ENCODE peak calls at places on chromosome X, in six cellular contexts. O, U, M, P, Q and Z are unnamed samples.

GRCh38 chrX:154714925-154715324 is 36.0 kb downstream of the GAB3 start:
- DNase-seq in P (peak; percentile 76), U (no peak), Q (no peak), M (peak; percentile 55), O (no peak), Z (no peak)

GRCh38 chrX:22060952-22061351 is 28.8 kb downstream of the PHEX start:
- DNase-seq in M (no peak), O (no peak), P (no peak), Q (no peak), U (no peak), Z (no peak)

GRCh38 chrX:46957299-46957698 is 45.1 kb downstream of the JADE3 start:
- DNase-seq in Q (no peak), O (no peak), U (no peak), P (peak; percentile 34), M (no peak), Z (no peak)

GRCh38 chrX:119887721-119888425 is 7.8 kb upstream of the AKAP14 start:
- DNase-seq in U (peak; percentile 60), P (peak; percentile 81), Q (peak; percentile 84), M (no peak), O (peak; percentile 54), Z (peak; percentile 80)

GRCh38 chrX:100264200-100264599 is 145.9 kb downstream of the PCDH19 start:
- DNase-seq in O (no peak), P (no peak), Q (no peak), M (peak; percentile 13), U (no peak), Z (no peak)

GRCh38 chrX:41695464-41695863 is 6.7 kb downstream of the GPR34 start:
- DNase-seq in M (no peak), Q (no peak), P (no peak), U (no peak), O (no peak), Z (no peak)

GRCh38 chrX:15906544-15906943 is 51.9 kb upstream of the AP1S2 start:
- DNase-seq in M (no peak), U (no peak), Q (no peak), O (no peak), P (no peak), Z (no peak)

GRCh38 chrX:17214962-17215361 is 160.0 kb upstream of the NHS start:
- DNase-seq in U (no peak), Q (no peak), P (no peak), M (no peak), O (no peak), Z (no peak)

GRCh38 chrX:19846995-19847790 is 40.2 kb downstream of the SH3KBP1 start:
- DNase-seq in Q (no peak), M (peak; percentile 33), O (no peak), P (peak; percentile 59), U (peak; percentile 41), Z (no peak)

GRCh38 chrX:86981326-86981890 is 536.2 kb upstream of the KLHL4 start:
- DNase-seq in P (no peak), O (no peak), Q (no peak), U (no peak), M (no peak), Z (no peak)

GRCh38 chrX:65463550-65463949 is 71.0 kb downstream of the LAS1L start:
- DNase-seq in M (no peak), O (no peak), Q (no peak), P (no peak), U (no peak), Z (no peak)

GRCh38 chrX:78329486-78329885 is 2.1 kb upstream of the CYSLTR1 start:
- DNase-seq in P (no peak), M (peak; percentile 58), Q (no peak), O (no peak), U (no peak), Z (no peak)

GRCh38 chrX:46791927-46792825 is 33.3 kb upstream of the SLC9A7 start:
- DNase-seq in U (no peak), Q (no peak), O (peak; percentile 41), P (peak; percentile 96), M (no peak), Z (peak; percentile 43)

GRCh38 chrX:123626962-123627361 is 105.9 kb downstream of the THOC2 start:
- DNase-seq in P (peak; percentile 55), Q (no peak), O (no peak), M (no peak), U (no peak), Z (no peak)

GRCh38 chrX:3295731-3296130 is 50.7 kb downstream of the MXRA5 start:
- DNase-seq in U (no peak), M (no peak), O (no peak), Q (no peak), P (peak; percentile 15), Z (no peak)

GRCh38 chrX:10098235-10098819 is 58.4 kb upstream of the CLCN4 start:
- DNase-seq in Q (no peak), M (peak; percentile 83), O (no peak), U (no peak), P (no peak), Z (no peak)

GRCh38 chrX:134469481-134469880 is 9.5 kb downstream of the HPRT1 start:
- DNase-seq in U (no peak), O (no peak), Q (no peak), M (no peak), P (peak; percentile 53), Z (no peak)

GRCh38 chrX:140292961-140293360 is 211.9 kb downstream of the SOX3 start:
- DNase-seq in M (no peak), Q (no peak), U (no peak), O (no peak), P (no peak), Z (no peak)

GRCh38 chrX:25158635-25159034 is 142.9 kb upstream of the ARX start:
- DNase-seq in O (no peak), U (no peak), M (peak; percentile 10), P (no peak), Q (no peak), Z (no peak)

GRCh38 chrX:36573720-36574119 is 434.4 kb upstream of the FAM47C start:
- DNase-seq in P (no peak), Q (no peak), M (no peak), U (no peak), O (no peak), Z (no peak)

GRCh38 chrX:150544222-150544787 is 24.1 kb upstream of the MTM1 start:
- DNase-seq in O (no peak), U (no peak), Q (no peak), M (peak; percentile 27), P (peak; percentile 30), Z (no peak)

DNA sequence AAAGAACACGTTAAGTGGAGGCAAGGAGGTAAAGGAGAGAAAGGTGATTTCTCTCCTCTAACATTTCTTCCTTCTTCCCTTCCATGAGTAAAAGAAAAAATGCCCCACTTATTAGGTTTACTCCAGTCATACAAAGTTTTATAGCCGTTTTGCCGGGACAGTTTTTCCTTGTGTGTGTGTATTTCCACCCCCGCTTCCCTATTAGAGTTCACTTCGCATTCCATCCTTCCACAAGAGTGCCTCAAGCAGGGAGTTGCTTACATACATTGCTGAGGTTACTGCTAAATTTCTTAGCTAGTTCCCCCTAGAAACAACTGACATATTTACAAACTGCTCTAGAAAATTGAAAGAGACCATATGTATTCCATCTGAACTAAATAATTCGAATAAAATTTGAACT is 45.2 kb upstream of the BMP15 start:
- DNase-seq in U (no peak), Q (no peak), P (no peak), O (no peak), M (no peak), Z (no peak)
- H3K4me1 ChIP-seq in U (no peaks in the 10 kb centered on the region), Q (no peaks in the 10 kb centered on the region), P (no peaks in the 10 kb centered on the region), O (no peaks in the 10 kb centered on the region), M (no peaks in the 10 kb centered on the region), Z (no peaks in the 10 kb centered on the region)

DNA sequence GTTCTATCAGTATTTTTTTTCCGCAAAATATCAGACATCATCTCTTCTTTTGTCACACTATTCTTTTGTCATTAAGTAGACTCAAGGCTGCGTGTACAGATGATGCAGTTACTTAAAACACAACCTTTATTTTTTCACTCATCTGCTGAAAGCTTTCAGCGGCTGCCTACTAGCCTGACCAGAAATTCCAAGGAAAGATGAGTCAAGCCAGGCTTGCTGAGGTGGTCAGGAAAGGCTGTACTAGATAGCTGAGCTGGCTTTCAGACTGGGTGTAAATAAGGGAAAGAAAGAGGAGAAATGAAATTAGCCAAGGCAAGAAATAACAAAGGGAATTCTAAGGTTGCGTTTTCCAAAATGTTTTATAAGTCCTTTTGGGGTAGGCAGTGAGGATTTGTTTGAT is 17.9 kb downstream of the STK26 start:
- DNase-seq in U (no peak), P (peak; percentile 61), Q (no peak), O (no peak), M (no peak), Z (no peak)
- H3K4me1 ChIP-seq in U (no peaks in the 10 kb centered on the region), P (peaks cover 11% of the 10 kb centered on the region), Q (no peaks in the 10 kb centered on the region), O (no peaks in the 10 kb centered on the region), M (no peaks in the 10 kb centered on the region), Z (no peaks in the 10 kb centered on the region)

GRCh38 chrX:44884944-44885343 is 12.0 kb downstream of the KDM6A start:
- DNase-seq in U (no peak), M (no peak), P (no peak), Q (no peak), O (no peak), Z (no peak)

GRCh38 chrX:44881549-44881948 is 8.6 kb downstream of the KDM6A start:
- DNase-seq in P (no peak), Q (no peak), M (no peak), U (no peak), O (no peak), Z (no peak)

GRCh38 chrX:44876767-44877166 is 3.8 kb downstream of the KDM6A start:
- DNase-seq in M (no peak), Q (no peak), P (no peak), U (no peak), O (no peak), Z (no peak)

GRCh38 chrX:44878780-44879179 is 5.8 kb downstream of the KDM6A start:
- DNase-seq in P (no peak), Q (no peak), U (no peak), O (no peak), M (no peak), Z (no peak)

GRCh38 chrX:44882635-44883034 is 9.6 kb downstream of the KDM6A start:
- DNase-seq in O (no peak), U (no peak), P (no peak), Q (no peak), M (no peak), Z (no peak)
- H3K4me1 ChIP-seq in O (peaks cover 21% of the 10 kb centered on the region), U (peaks cover 51% of the 10 kb centered on the region), P (no peaks in the 10 kb centered on the region), Q (peaks cover 4% of the 10 kb centered on the region), M (no peaks in the 10 kb centered on the region), Z (no peaks in the 10 kb centered on the region)

GRCh38 chrX:13082286-13083065 is 38.1 kb upstream of the FAM9C start:
- DNase-seq in O (no peak), U (no peak), M (no peak), Q (no peak), P (no peak), Z (no peak)

GRCh38 chrX:13086076-13086475 is 41.7 kb upstream of the FAM9C start:
- DNase-seq in Q (no peak), P (no peak), U (no peak), M (no peak), O (no peak), Z (no peak)

GRCh38 chrX:13087322-13088154 is 43.1 kb upstream of the FAM9C start:
- DNase-seq in O (no peak), M (peak; percentile 86), Q (no peak), U (no peak), P (peak; percentile 85), Z (no peak)

GRCh38 chrX:13085533-13085932 is 41.1 kb upstream of the FAM9C start:
- DNase-seq in O (no peak), U (no peak), Q (no peak), M (no peak), P (no peak), Z (no peak)

GRCh38 chrX:13084611-13085010 is 40.2 kb upstream of the FAM9C start:
- DNase-seq in P (no peak), U (no peak), Q (no peak), O (no peak), M (no peak), Z (no peak)
- H3K4me1 ChIP-seq in P (peaks cover 20% of the 10 kb centered on the region), U (no peaks in the 10 kb centered on the region), Q (peaks cover 20% of the 10 kb centered on the region), O (peaks cover 35% of the 10 kb centered on the region), M (peaks cover 39% of the 10 kb centered on the region), Z (peaks cover 31% of the 10 kb centered on the region)